ENCODE peak calls at places on chromosomes 2 and 18, in seven cellular contexts. Q, Y, I, G, U, Z and V are unnamed samples.

GRCh38 chr2:1266311-1266710 is 147.0 kb upstream of the TPO start:
- DNase-seq in Q (no peak), U (no peak), I (no peak), G (no peak), Z (no peak), Y (no peak), V (no peak)

GRCh38 chr2:62441421-62441820 is 64.6 kb downstream of the TMEM17 start:
- DNase-seq in G (no peak), Y (no peak), I (no peak), U (no peak), Q (no peak), Z (no peak), V (no peak)

GRCh38 chr2:231470246-231470900 is 6.1 kb upstream of the NCL start:
- DNase-seq in U (no peak), I (no peak), Q (no peak), Z (no peak), G (no peak), Y (no peak), V (no peak)

GRCh38 chr18:76943542-76944339 is 121.4 kb downstream of the ZNF236 start:
- DNase-seq in Q (no peak), U (no peak), Y (no peak), Z (no peak), G (no peak), I (no peak), V (no peak)

GRCh38 chr2:235008584-235009044 is 56.8 kb downstream of the SH3BP4 start:
- DNase-seq in U (no peak), Y (peak; percentile 32), G (no peak), Z (peak; percentile 65), I (no peak), Q (no peak), V (peak; percentile 55)

GRCh38 chr2:168346725-168347477 is 99.5 kb upstream of the STK39 start:
- DNase-seq in G (peak; percentile 74), I (peak; percentile 47), Q (peak; percentile 17), U (peak; percentile 69), Y (peak; percentile 83), Z (peak; percentile 75), V (peak; percentile 62)

GRCh38 chr18:26864658-26865057 is 849 bp downstream of the AQP4 start:
- DNase-seq in Q (no peak), Y (no peak), G (no peak), I (no peak), U (no peak), Z (no peak), V (no peak)

GRCh38 chr2:111626037-111626861 is 257.7 kb downstream of the ANAPC1 start:
- DNase-seq in G (no peak), Y (no peak), Z (no peak), I (no peak), U (no peak), Q (no peak), V (no peak)

GRCh38 chr2:232621186-232621585 is 12.2 kb upstream of the EFHD1 start:
- DNase-seq in Q (no peak), G (no peak), Z (no peak), U (no peak), Y (no peak), I (no peak), V (no peak)

GRCh38 chr2:84757648-84758047 is 123.2 kb downstream of the TRABD2A start:
- DNase-seq in G (no peak), U (no peak), Z (no peak), Y (no peak), I (no peak), Q (no peak), V (no peak)